ENCODE peak calls at places on chromosomes 4 and X, in eight cellular contexts. F, D, Y, B, S, V, Z and H are unnamed samples.

GRCh38 chr4:98929341-98930267 is 671 bp upstream of the EIF4E start:
- DNase-seq in F (peak; percentile 45), D (no peak), Y (peak; percentile 94), B (no peak), S (peak; percentile 71), V (peak; percentile 68), Z (peak; percentile 54), H (peak; percentile 63)

GRCh38 chr4:9875516-9875915 is 94.1 kb downstream of the DRD5 start:
- DNase-seq in F (no peak), D (no peak), Y (no peak), B (no peak), S (no peak), V (no peak), Z (no peak), H (no peak)

GRCh38 chr4:2806392-2807355 is 13.8 kb downstream of the SH3BP2 start:
- DNase-seq in F (no peak), D (no peak), Y (peak; percentile 44), B (no peak), S (peak; percentile 77), V (no peak), Z (no peak), H (peak; percentile 64)

GRCh38 chr4:121555315-121556107 is 141.3 kb downstream of the ANXA5 start:
- DNase-seq in F (no peak), D (no peak), Y (no peak), B (no peak), S (no peak), V (no peak), Z (no peak), H (no peak)

GRCh38 chr4:106647451-106647850 is 278.9 kb upstream of the GIMD1 start:
- DNase-seq in F (no peak), D (no peak), Y (no peak), B (no peak), S (no peak), V (no peak), Z (no peak), H (no peak)

GRCh38 chrX:143869018-143869417 is 14.9 kb upstream of the UBE2NL start:
- DNase-seq in F (no peak), D (no peak), Y (no peak), B (no peak), S (no peak), V (no peak), Z (no peak), H (no peak)

GRCh38 chr4:4457803-4458550 is 71.1 kb downstream of the NSG1 start:
- DNase-seq in F (no peak), D (no peak), Y (peak; percentile 79), B (no peak), S (no peak), V (no peak), Z (no peak), H (peak; percentile 67)

GRCh38 chr4:3676196-3676595 is 90.0 kb upstream of the ADRA2C start:
- DNase-seq in F (no peak), D (no peak), Y (no peak), B (no peak), S (no peak), V (no peak), Z (no peak), H (no peak)